ENCODE peak calls at places on chromosomes 5 and 9, in five cellular contexts. D is NCI-H1930; K is amniotic stem cell; M is stimulated activated CD8-positive, alpha-beta memory T cell treated with anti-CD3 and anti-CD28 coated beads, Interleukin-4, amount 100 ng/mL, for 24 hours; N is activated naive CD8-positive, alpha-beta T cell treated with anti-CD3 and anti-CD28 coated beads for 36 hours. W is an unnamed sample.
A peak's percentile ranks its signal among the peaks of the same experiment; 100 is the strongest.

GRCh38 chr9:120066315-120066714 is 513.7 kb downstream of the CDK5RAP2 start:
- DNase-seq in D (no peak), K (no peak), M (no peak), N (no peak), W (no peak)

GRCh38 chr9:1362845-1363244 is 312.7 kb downstream of the DMRT2 start:
- DNase-seq in D (no peak), K (no peak), M (no peak), N (no peak), W (no peak)

GRCh38 chr5:106639488-106639887 is 1031.2 kb downstream of the EFNA5 start:
- DNase-seq in D (no peak), K (no peak), M (no peak), N (no peak), W (no peak)

GRCh38 chr5:168305281-168305680 is 13.8 kb downstream of the WWC1 start:
- DNase-seq in D (no peak), K (no peak), M (no peak), N (no peak), W (no peak)

GRCh38 chr5:177066227-177066626 is 20.5 kb upstream of the FGFR4 start:
- DNase-seq in D (no peak), K (no peak), M (no peak), N (no peak), W (no peak)

GRCh38 chr5:78568212-78568611 is 80.4 kb downstream of the LHFPL2 start:
- DNase-seq in D (no peak), K (no peak), M (no peak), N (no peak), W (no peak)

GRCh38 chr5:112779531-112779930 is 41.8 kb downstream of the APC start:
- DNase-seq in D (no peak), K (no peak), M (no peak), N (no peak), W (no peak)

GRCh38 chr5:79613571-79613970 is 1.3 kb downstream of the TENT2 start:
- DNase-seq in D (no peak), K (no peak), M (no peak), N (no peak), W (no peak)

GRCh38 chr5:56148453-56148971 is 84.6 kb downstream of the ANKRD55 start:
- DNase-seq in D (no peak), K (no peak), M (no peak), N (peak; percentile 38), W (no peak)

GRCh38 chr9:90071257-90071656 is 466.4 kb downstream of the GADD45G start:
- DNase-seq in D (no peak), K (no peak), M (no peak), N (no peak), W (no peak)

GRCh38 chr5:60710362-60710761 is 10.4 kb upstream of the DEPDC1B start:
- DNase-seq in D (no peak), K (no peak), M (no peak), N (no peak), W (no peak)

GRCh38 chr5:144281784-144282183 is 111.1 kb downstream of the KCTD16 start:
- DNase-seq in D (no peak), K (no peak), M (no peak), N (no peak), W (no peak)

GRCh38 chr5:141521244-141521781 is 32.4 kb downstream of the PCDHGC5 start:
- DNase-seq in D (no peak), K (peak; percentile 90), M (no peak), N (no peak), W (peak; percentile 59)

GRCh38 chr5:108093186-108093585 is 288.7 kb downstream of the FBXL17 start:
- DNase-seq in D (no peak), K (no peak), M (no peak), N (no peak), W (no peak)

GRCh38 chr5:50365615-50366251 is 75.4 kb downstream of the EMB start:
- DNase-seq in D (no peak), K (no peak), M (no peak), N (no peak), W (no peak)

GRCh38 chr5:150309101-150309897 is 6.6 kb upstream of the ARSI start:
- DNase-seq in D (no peak), K (no peak), M (no peak), N (no peak), W (no peak)

GRCh38 chr5:72144762-72145161 is 37.5 kb downstream of the MAP1B start:
- DNase-seq in D (no peak), K (no peak), M (no peak), N (no peak), W (no peak)

GRCh38 chr9:117459941-117460340 is 45.1 kb upstream of the ASTN2 start:
- DNase-seq in D (no peak), K (no peak), M (no peak), N (no peak), W (no peak)

GRCh38 chr5:45604092-45604491 is 92.1 kb downstream of the HCN1 start:
- DNase-seq in D (no peak), K (no peak), M (no peak), N (no peak), W (no peak)

GRCh38 chr9:116365056-116365471 is 211.5 kb downstream of the PAPPA start:
- DNase-seq in D (no peak), K (peak; percentile 41), M (no peak), N (no peak), W (peak; percentile 23)

GRCh38 chr9:108057421-108058136 is 568.0 kb upstream of the KLF4 start:
- DNase-seq in D (no peak), K (peak; percentile 77), M (no peak), N (no peak), W (peak; percentile 39)

GRCh38 chr5:1055896-1056610 is 47.5 kb downstream of the NKD2 start:
- DNase-seq in D (no peak), K (no peak), M (no peak), N (no peak), W (no peak)

GRCh38 chr9:132912131-132912530 is 32.3 kb downstream of the TSC1 start:
- DNase-seq in D (no peak), K (no peak), M (no peak), N (no peak), W (no peak)

GRCh38 chr5:10691826-10692785 is 68.9 kb downstream of the DAP start:
- DNase-seq in D (no peak), K (no peak), M (no peak), N (no peak), W (no peak)

GRCh38 chr5:139294372-139295165 is 1.0 kb downstream of the MATR3 start:
- DNase-seq in D (peak; percentile 64), K (peak; percentile 64), M (peak; percentile 40), N (peak; percentile 54), W (peak; percentile 37)

GRCh38 chr5:174354571-174354970 is 309.1 kb downstream of the NSG2 start:
- DNase-seq in D (no peak), K (no peak), M (no peak), N (no peak), W (no peak)

W was measured in T1000.